ENCODE peak calls at places on chromosomes 7 and 10, in five cellular contexts. B is ovary, H is EL, F is left kidney, D is tibial nerve. S is an unnamed sample.

GRCh38 chr7:20316706-20317105 is 14.0 kb upstream of the ITGB8 start:
- DNase-seq in D (no peak), F (no peak), H (no peak), B (no peak), S (no peak)

GRCh38 chr7:31126976-31127375 is 74.9 kb downstream of the ADCYAP1R1 start:
- DNase-seq in F (peak), B (no peak), H (no peak), D (no peak), S (no peak)

GRCh38 chr10:79038841-79039201 is 29.9 kb upstream of the ZMIZ1 start:
- DNase-seq in H (no peak), F (peak), D (no peak), B (no peak), S (no peak)

GRCh38 chr10:96133135-96133534 is 3.0 kb downstream of the ZNF518A start:
- DNase-seq in F (no peak), B (no peak), D (no peak), H (peak), S (no peak)

GRCh38 chr7:3722396-3722846 is 421.4 kb downstream of the SDK1 start:
- DNase-seq in F (peak), H (no peak), B (peak), D (no peak), S (peak)

GRCh38 chr7:100676501-100677306 is 3.2 kb downstream of the GNB2 start:
- DNase-seq in F (no peak), H (no peak), B (peak), D (no peak), S (no peak)

GRCh38 chr7:151448261-151449252 is 8.6 kb upstream of the CRYGN start:
- DNase-seq in B (peak), F (peak), D (peak), H (peak), S (peak)

GRCh38 chr7:42673951-42674350 is 237.9 kb downstream of the C7orf25 start:
- DNase-seq in B (no peak), F (no peak), D (no peak), H (no peak), S (no peak)

GRCh38 chr10:18400201-18400910 is 251.0 kb downstream of the NSUN6 start:
- DNase-seq in H (no peak), F (peak), D (no peak), B (no peak), S (no peak)

GRCh38 chr10:96814264-96814663 is 17.8 kb upstream of the LCOR start:
- DNase-seq in F (no peak), D (no peak), H (peak), B (no peak), S (no peak)

GRCh38 chr10:18254086-18254485 is 113.9 kb downstream of the CACNB2 start:
- DNase-seq in F (no peak), D (no peak), H (no peak), B (no peak), S (no peak)

GRCh38 chr7:16847381-16847860 is 34.4 kb downstream of the AGR3 start:
- DNase-seq in D (no peak), F (peak), H (peak), B (no peak), S (no peak)

GRCh38 chr10:116796910-116797513 is 52.3 kb upstream of the ENO4 start:
- DNase-seq in H (peak), F (peak), B (peak), D (peak), S (peak)

GRCh38 chr10:88114368-88114767 is 250.9 kb downstream of the PTEN start:
- DNase-seq in D (no peak), F (peak), B (no peak), H (peak), S (no peak)

GRCh38 chr10:121524138-121524817 is 74.0 kb downstream of the FGFR2 start:
- DNase-seq in B (no peak), D (no peak), F (peak), H (no peak), S (no peak)

GRCh38 chr10:52314822-52315552 is 906 bp downstream of the DKK1 start:
- DNase-seq in B (no peak), F (peak), D (no peak), H (peak), S (no peak)

GRCh38 chr7:50266893-50267386 is 37.6 kb upstream of the IKZF1 start:
- DNase-seq in D (no peak), F (no peak), B (no peak), H (no peak), S (no peak)

GRCh38 chr10:42802889-42803288 is 20.3 kb downstream of the BMS1 start:
- DNase-seq in D (no peak), B (no peak), H (peak), F (no peak), S (no peak)

GRCh38 chr7:155208681-155209477 is 88.8 kb upstream of the INSIG1 start:
- DNase-seq in H (peak), D (no peak), B (no peak), F (no peak), S (no peak)

GRCh38 chr10:5373321-5373720 is 8.6 kb downstream of the UCN3 start:
- DNase-seq in B (no peak), F (peak), H (no peak), D (no peak), S (no peak)

GRCh38 chr7:100824499-100825214 is 2.7 kb downstream of the EPHB4 start:
- DNase-seq in B (peak), D (no peak), F (no peak), H (no peak), S (no peak)

GRCh38 chr10:132814469-132814856 is 28.5 kb upstream of the NKX6-2 start:
- DNase-seq in H (no peak), F (no peak), B (no peak), D (no peak), S (no peak)

GRCh38 chr10:104349623-104350142 is 4.0 kb upstream of the CFAP58 start:
- DNase-seq in B (no peak), D (no peak), H (no peak), F (peak), S (no peak)

GRCh38 chr7:101564778-101565211 is 64.3 kb downstream of the MYL10 start:
- DNase-seq in D (no peak), H (peak), F (peak), B (no peak), S (no peak)

GRCh38 chr7:74656911-74657691 is 417 bp upstream of the GTF2I start:
- DNase-seq in F (peak), D (peak), B (peak), H (peak), S (peak)

GRCh38 chr7:155767562-155768437 is 44.5 kb downstream of the SHH start:
- DNase-seq in D (no peak), H (no peak), B (no peak), F (no peak), S (no peak)

GRCh38 chr10:6461961-6462360 is 118.1 kb downstream of the PRKCQ start:
- DNase-seq in D (no peak), F (peak), B (no peak), H (no peak), S (no peak)

GRCh38 chr10:1978593-1978992 is 241.3 kb upstream of the ADARB2 start:
- DNase-seq in B (no peak), H (no peak), D (no peak), F (no peak), S (no peak)

GRCh38 chr10:71239131-71239915 is 27.0 kb downstream of the UNC5B start:
- DNase-seq in F (no peak), H (no peak), D (no peak), B (no peak), S (no peak)

GRCh38 chr7:26390016-26390415 is 98.4 kb downstream of the SNX10 start:
- DNase-seq in B (no peak), H (no peak), F (no peak), D (no peak), S (no peak)